ENCODE peak calls at places on chromosome 11, in four cellular contexts. J is C1 segment of cervical spinal cord, A is upper lobe of right lung, Y is fibroblast of the aortic adventitia. V is an unnamed sample.

GRCh38 chr11:61534901-61535839 is 26.6 kb downstream of the LRRC10B start:
- DNase-seq in J (no peak), A (no peak), Y (no peak), V (peak)

GRCh38 chr11:117462848-117463247 is 135.2 kb downstream of the CEP164 start:
- DNase-seq in Y (no peak), A (no peak), J (no peak), V (no peak)

GRCh38 chr11:85663080-85663729 is 1.7 kb downstream of the CREBZF start:
- DNase-seq in A (no peak), Y (peak), J (no peak), V (no peak)

GRCh38 chr11:28919194-28919593 is 811.0 kb downstream of the METTL15 start:
- DNase-seq in A (no peak), Y (no peak), J (no peak), V (no peak)

GRCh38 chr11:45045692-45046471 is 95.2 kb upstream of the TP53I11 start:
- DNase-seq in J (peak), A (peak), Y (peak), V (peak)

GRCh38 chr11:39365809-39366436 is 2093.5 kb downstream of the LRRC4C start:
- DNase-seq in Y (peak), A (no peak), J (no peak), V (no peak)

GRCh38 chr11:103901656-103902055 is 134.8 kb upstream of the DDI1 start:
- DNase-seq in A (no peak), Y (peak), J (no peak), V (no peak)

GRCh38 chr11:112478806-112479205 is 218.1 kb upstream of the PLET1 start:
- DNase-seq in J (no peak), A (no peak), Y (no peak), V (no peak)

GRCh38 chr11:27470166-27470565 is 2.4 kb downstream of the LGR4 start:
- DNase-seq in Y (no peak), A (no peak), J (no peak), V (no peak)

GRCh38 chr11:113350646-113351045 is 36.3 kb downstream of the TTC12 start:
- DNase-seq in J (peak), Y (no peak), A (no peak), V (no peak)

GRCh38 chr11:32312865-32313403 is 122.4 kb downstream of the WT1 start:
- DNase-seq in A (no peak), J (no peak), Y (peak), V (no peak)

GRCh38 chr11:110184974-110185597 is 91.9 kb downstream of the ZC3H12C start:
- DNase-seq in J (peak), A (no peak), Y (peak), V (no peak)

GRCh38 chr11:129440028-129440630 is 64.5 kb downstream of the BARX2 start:
- DNase-seq in A (no peak), Y (no peak), J (no peak), V (no peak)

GRCh38 chr11:120298461-120298860 is 26.6 kb upstream of the TLCD5 start:
- DNase-seq in A (no peak), Y (no peak), J (no peak), V (no peak)

GRCh38 chr11:112225753-112226061 is 521 bp upstream of the PTS start:
- DNase-seq in Y (no peak), J (no peak), A (no peak), V (no peak)

GRCh38 chr11:130522284-130522961 is 74.0 kb downstream of the ADAMTS15 start:
- DNase-seq in Y (peak), J (no peak), A (peak), V (peak)

GRCh38 chr11:2270322-2271076 is at the start of gene ASCL2:
- DNase-seq in J (no peak), Y (no peak), A (peak), V (peak)

GRCh38 chr11:109155291-109155690 is 266.7 kb upstream of the C11orf87 start:
- DNase-seq in Y (no peak), J (no peak), A (no peak), V (no peak)

GRCh38 chr11:134751161-134751560 is 339.1 kb upstream of the B3GAT1 start:
- DNase-seq in A (no peak), Y (no peak), J (no peak), V (no peak)

GRCh38 chr11:104078250-104078649 is 41.8 kb downstream of the DDI1 start:
- DNase-seq in Y (no peak), A (no peak), J (no peak), V (no peak)

GRCh38 chr11:65782816-65783228 is 2.0 kb upstream of the AP5B1 start:
- DNase-seq in A (peak), J (no peak), Y (no peak), V (peak)

GRCh38 chr11:130511765-130512164 is 63.3 kb downstream of the ADAMTS15 start:
- DNase-seq in J (no peak), A (no peak), Y (no peak), V (no peak)

GRCh38 chr11:71504526-71504925 is 22.5 kb upstream of the KRTAP5-7 start:
- DNase-seq in Y (no peak), A (peak), J (no peak), V (no peak)